ENCODE peak calls at places on chromosomes 1 and 21, in five cellular contexts. V, Q, J, X and D are unnamed samples.

GRCh38 chr1:65491472-65491871 is 71.0 kb downstream of the LEPR start:
- DNase-seq in V (no peak), Q (no peak), J (no peak), X (no peak), D (no peak)

GRCh38 chr1:178627037-178627436 is 98.0 kb upstream of the RALGPS2 start:
- DNase-seq in V (no peak), Q (no peak), J (no peak), X (peak; percentile 44), D (no peak)

GRCh38 chr1:65001238-65001792 is 35.0 kb upstream of the JAK1 start:
- DNase-seq in V (no peak), Q (no peak), J (peak; percentile 83), X (peak; percentile 68), D (peak; percentile 35)

GRCh38 chr1:197029749-197030148 is 37.3 kb downstream of the F13B start:
- DNase-seq in V (no peak), Q (no peak), J (no peak), X (peak; percentile 43), D (no peak)

GRCh38 chr1:109789771-109790170 is 26.0 kb upstream of the EPS8L3 start:
- DNase-seq in V (no peak), Q (no peak), J (no peak), X (no peak), D (peak; percentile 1)

GRCh38 chr21:29155118-29155932 is 24.9 kb downstream of the MAP3K7CL start:
- DNase-seq in V (no peak), Q (no peak), J (no peak), X (peak; percentile 62), D (peak; percentile 29)

GRCh38 chr21:43370888-43371570 is 55.9 kb downstream of the SIK1 start:
- DNase-seq in V (no peak), Q (no peak), J (no peak), X (no peak), D (no peak)

GRCh38 chr1:31551206-31551605 is 25.1 kb upstream of the TINAGL1 start:
- DNase-seq in V (no peak), Q (no peak), J (no peak), X (no peak), D (no peak)

GRCh38 chr1:52238887-52239707 is 97.2 kb downstream of the ZFYVE9 start:
- DNase-seq in V (no peak), Q (no peak), J (no peak), X (peak; percentile 61), D (no peak)

GRCh38 chr1:87402192-87403046 is 73.7 kb downstream of the LMO4 start:
- DNase-seq in V (no peak), Q (no peak), J (no peak), X (peak; percentile 81), D (no peak)